ENCODE peak calls at places on chromosomes 2 and 18, in four cellular contexts. One of them, this sample, is unnamed.

GRCh38 chr2:197873293-197873701 is 68.9 kb downstream of the PLCL1 start:
- DNase-seq in HS-5: peak
- DNase-seq in GM10248: no peak
- DNase-seq in activated naive CD4-positive, alpha-beta T cell treated with anti-CD3 and anti-CD28 coated beads for 36 hours: no peak
- DNase-seq in this sample: peak

GRCh38 chr2:172431428-172431827 is 4.0 kb downstream of the ITGA6 start:
- DNase-seq in HS-5: no peak
- DNase-seq in GM10248: no peak
- DNase-seq in activated naive CD4-positive, alpha-beta T cell treated with anti-CD3 and anti-CD28 coated beads for 36 hours: no peak
- DNase-seq in this sample: no peak

GRCh38 chr2:178478102-178478441 is 328 bp downstream of the FKBP7 start:
- DNase-seq in HS-5: no peak
- DNase-seq in GM10248: peak
- DNase-seq in activated naive CD4-positive, alpha-beta T cell treated with anti-CD3 and anti-CD28 coated beads for 36 hours: peak
- DNase-seq in this sample: no peak

GRCh38 chr2:173076557-173077345 is 1.1 kb downstream of the MAP3K20 start:
- DNase-seq in HS-5: no peak
- DNase-seq in GM10248: peak
- DNase-seq in activated naive CD4-positive, alpha-beta T cell treated with anti-CD3 and anti-CD28 coated beads for 36 hours: peak
- DNase-seq in this sample: no peak

GRCh38 chr2:240432820-240433801 is 2.4 kb upstream of the GPC1 start:
- DNase-seq in HS-5: no peak
- DNase-seq in GM10248: no peak
- DNase-seq in activated naive CD4-positive, alpha-beta T cell treated with anti-CD3 and anti-CD28 coated beads for 36 hours: peak
- DNase-seq in this sample: no peak

GRCh38 chr18:79199691-79200374 is 130.6 kb downstream of the ATP9B start:
- DNase-seq in HS-5: no peak
- DNase-seq in GM10248: no peak
- DNase-seq in activated naive CD4-positive, alpha-beta T cell treated with anti-CD3 and anti-CD28 coated beads for 36 hours: no peak
- DNase-seq in this sample: no peak

GRCh38 chr2:162221064-162221463 is 22.2 kb downstream of the FAP start:
- DNase-seq in HS-5: no peak
- DNase-seq in GM10248: peak
- DNase-seq in activated naive CD4-positive, alpha-beta T cell treated with anti-CD3 and anti-CD28 coated beads for 36 hours: peak
- DNase-seq in this sample: no peak

GRCh38 chr18:79043288-79043687 is 25.9 kb upstream of the ATP9B start:
- DNase-seq in HS-5: no peak
- DNase-seq in GM10248: no peak
- DNase-seq in activated naive CD4-positive, alpha-beta T cell treated with anti-CD3 and anti-CD28 coated beads for 36 hours: no peak
- DNase-seq in this sample: no peak

GRCh38 chr2:37417321-37417720 is 72.9 kb downstream of the QPCT start:
- DNase-seq in HS-5: no peak
- DNase-seq in GM10248: no peak
- DNase-seq in activated naive CD4-positive, alpha-beta T cell treated with anti-CD3 and anti-CD28 coated beads for 36 hours: no peak
- DNase-seq in this sample: peak

GRCh38 chr2:207681431-207681830 is 30.0 kb upstream of the CCNYL1 start:
- DNase-seq in HS-5: no peak
- DNase-seq in GM10248: no peak
- DNase-seq in activated naive CD4-positive, alpha-beta T cell treated with anti-CD3 and anti-CD28 coated beads for 36 hours: no peak
- DNase-seq in this sample: no peak

GRCh38 chr2:20343128-20343527 is 7.5 kb downstream of the PUM2 start:
- DNase-seq in HS-5: no peak
- DNase-seq in GM10248: no peak
- DNase-seq in activated naive CD4-positive, alpha-beta T cell treated with anti-CD3 and anti-CD28 coated beads for 36 hours: no peak
- DNase-seq in this sample: no peak

GRCh38 chr2:74507926-74508520 is 528 bp upstream of the PCGF1 start:
- DNase-seq in HS-5: no peak
- DNase-seq in GM10248: peak
- DNase-seq in activated naive CD4-positive, alpha-beta T cell treated with anti-CD3 and anti-CD28 coated beads for 36 hours: peak
- DNase-seq in this sample: no peak

GRCh38 chr18:79402977-79403722 is 7.4 kb downstream of the NFATC1 start:
- DNase-seq in HS-5: no peak
- DNase-seq in GM10248: no peak
- DNase-seq in activated naive CD4-positive, alpha-beta T cell treated with anti-CD3 and anti-CD28 coated beads for 36 hours: peak
- DNase-seq in this sample: no peak

GRCh38 chr2:169393068-169393590 is 30.8 kb upstream of the LRP2 start:
- DNase-seq in HS-5: no peak
- DNase-seq in GM10248: peak
- DNase-seq in activated naive CD4-positive, alpha-beta T cell treated with anti-CD3 and anti-CD28 coated beads for 36 hours: no peak
- DNase-seq in this sample: no peak

GRCh38 chr2:45849491-45850283 is 198.2 kb downstream of the PRKCE start:
- DNase-seq in HS-5: peak
- DNase-seq in GM10248: no peak
- DNase-seq in activated naive CD4-positive, alpha-beta T cell treated with anti-CD3 and anti-CD28 coated beads for 36 hours: no peak
- DNase-seq in this sample: no peak

GRCh38 chr2:101476605-101477208 is 1.8 kb upstream of the RFX8 start:
- DNase-seq in HS-5: no peak
- DNase-seq in GM10248: no peak
- DNase-seq in activated naive CD4-positive, alpha-beta T cell treated with anti-CD3 and anti-CD28 coated beads for 36 hours: no peak
- DNase-seq in this sample: no peak

GRCh38 chr2:238231251-238231793 is 8.5 kb downstream of the HES6 start:
- DNase-seq in HS-5: no peak
- DNase-seq in GM10248: peak
- DNase-seq in activated naive CD4-positive, alpha-beta T cell treated with anti-CD3 and anti-CD28 coated beads for 36 hours: peak
- DNase-seq in this sample: no peak

GRCh38 chr2:191302459-191303155 is 57.4 kb downstream of the MYO1B start:
- DNase-seq in HS-5: no peak
- DNase-seq in GM10248: no peak
- DNase-seq in activated naive CD4-positive, alpha-beta T cell treated with anti-CD3 and anti-CD28 coated beads for 36 hours: no peak
- DNase-seq in this sample: no peak

GRCh38 chr2:227860116-227860724 is 11.2 kb upstream of the DAW1 start:
- DNase-seq in HS-5: no peak
- DNase-seq in GM10248: no peak
- DNase-seq in activated naive CD4-positive, alpha-beta T cell treated with anti-CD3 and anti-CD28 coated beads for 36 hours: no peak
- DNase-seq in this sample: no peak

GRCh38 chr2:233329489-233330135 is 22.0 kb downstream of the SAG start:
- DNase-seq in HS-5: no peak
- DNase-seq in GM10248: no peak
- DNase-seq in activated naive CD4-positive, alpha-beta T cell treated with anti-CD3 and anti-CD28 coated beads for 36 hours: no peak
- DNase-seq in this sample: no peak

GRCh38 chr18:61308795-61309393 is 24.3 kb upstream of the CDH20 start:
- DNase-seq in HS-5: no peak
- DNase-seq in GM10248: no peak
- DNase-seq in activated naive CD4-positive, alpha-beta T cell treated with anti-CD3 and anti-CD28 coated beads for 36 hours: no peak
- DNase-seq in this sample: no peak

GRCh38 chr18:9708057-9708881 is at the start of gene RAB31:
- DNase-seq in HS-5: no peak
- DNase-seq in GM10248: peak
- DNase-seq in activated naive CD4-positive, alpha-beta T cell treated with anti-CD3 and anti-CD28 coated beads for 36 hours: peak
- DNase-seq in this sample: no peak

GRCh38 chr2:176161817-176162626 is 4.9 kb downstream of the HOXD3 start:
- DNase-seq in HS-5: no peak
- DNase-seq in GM10248: no peak
- DNase-seq in activated naive CD4-positive, alpha-beta T cell treated with anti-CD3 and anti-CD28 coated beads for 36 hours: no peak
- DNase-seq in this sample: no peak

GRCh38 chr2:118014492-118014824 is 588 bp upstream of the CCDC93 start:
- DNase-seq in HS-5: no peak
- DNase-seq in GM10248: no peak
- DNase-seq in activated naive CD4-positive, alpha-beta T cell treated with anti-CD3 and anti-CD28 coated beads for 36 hours: no peak
- DNase-seq in this sample: no peak

GRCh38 chr2:25044990-25045389 is 3.1 kb downstream of the EFR3B start:
- DNase-seq in HS-5: no peak
- DNase-seq in GM10248: no peak
- DNase-seq in activated naive CD4-positive, alpha-beta T cell treated with anti-CD3 and anti-CD28 coated beads for 36 hours: peak
- DNase-seq in this sample: no peak

GRCh38 chr2:238290715-238291549 is 2.5 kb upstream of the PER2 start:
- DNase-seq in HS-5: no peak
- DNase-seq in GM10248: no peak
- DNase-seq in activated naive CD4-positive, alpha-beta T cell treated with anti-CD3 and anti-CD28 coated beads for 36 hours: no peak
- DNase-seq in this sample: no peak

GRCh38 chr18:63131944-63132818 is 187.4 kb downstream of the BCL2 start:
- DNase-seq in HS-5: no peak
- DNase-seq in GM10248: no peak
- DNase-seq in activated naive CD4-positive, alpha-beta T cell treated with anti-CD3 and anti-CD28 coated beads for 36 hours: no peak
- DNase-seq in this sample: no peak

GRCh38 chr18:68841301-68841700 is 43.4 kb downstream of the CCDC102B start:
- DNase-seq in HS-5: no peak
- DNase-seq in GM10248: no peak
- DNase-seq in activated naive CD4-positive, alpha-beta T cell treated with anti-CD3 and anti-CD28 coated beads for 36 hours: no peak
- DNase-seq in this sample: no peak

GRCh38 chr2:23351388-23352141 is 33.4 kb upstream of the KLHL29 start:
- DNase-seq in HS-5: no peak
- DNase-seq in GM10248: peak
- DNase-seq in activated naive CD4-positive, alpha-beta T cell treated with anti-CD3 and anti-CD28 coated beads for 36 hours: peak
- DNase-seq in this sample: no peak